ENCODE peak calls at places on chromosomes 7 and 10, in six cellular contexts. H, R, V, J, P and S are unnamed samples.

GRCh38 chr7:54712777-54713176 is 46.2 kb downstream of the SEC61G start:
- DNase-seq in P (no peak), H (no peak), J (no peak), R (no peak), V (peak; percentile 35), S (no peak)

GRCh38 chr7:20647051-20647450 is 31.6 kb downstream of the ABCB5 start:
- DNase-seq in J (no peak), R (no peak), H (peak; percentile 79), V (no peak), P (no peak), S (no peak)

GRCh38 chr10:33523236-33523792 is 188.8 kb upstream of the NRP1 start:
- DNase-seq in R (no peak), P (no peak), J (peak; percentile 32), H (no peak), V (no peak), S (no peak)

GRCh38 chr10:71084061-71084817 is 128.1 kb upstream of the UNC5B start:
- DNase-seq in H (no peak), J (no peak), R (peak; percentile 4), V (no peak), P (no peak), S (no peak)

GRCh38 chr7:76262683-76263402 is 39.6 kb upstream of the HSPB1 start:
- DNase-seq in J (no peak), H (peak; percentile 16), R (peak; percentile 65), P (no peak), V (peak; percentile 48), S (peak; percentile 64)

GRCh38 chr7:5177060-5177459 is 13.0 kb upstream of the WIPI2 start:
- DNase-seq in H (peak; percentile 64), V (peak; percentile 74), R (no peak), P (peak; percentile 60), J (peak; percentile 78), S (no peak)

GRCh38 chr10:33735463-33735862 is 401.0 kb upstream of the NRP1 start:
- DNase-seq in R (no peak), J (no peak), V (peak; percentile 9), H (no peak), P (no peak), S (no peak)

GRCh38 chr10:78905015-78905939 is 163.5 kb upstream of the ZMIZ1 start:
- DNase-seq in P (no peak), V (no peak), R (no peak), H (no peak), J (no peak), S (no peak)

GRCh38 chr10:78920011-78920410 is 148.8 kb upstream of the ZMIZ1 start:
- DNase-seq in R (no peak), J (no peak), H (no peak), P (no peak), V (no peak), S (no peak)

GRCh38 chr10:43817368-43817767 is 168.7 kb upstream of the ZNF32 start:
- DNase-seq in H (no peak), V (peak; percentile 91), R (no peak), P (no peak), J (no peak), S (no peak)

GRCh38 chr7:37416739-37417474 is 31.8 kb downstream of the ELMO1 start:
- DNase-seq in P (no peak), H (no peak), R (no peak), V (no peak), J (no peak), S (no peak)

GRCh38 chr10:13707156-13707881 is 120.6 kb downstream of the PRPF18 start:
- DNase-seq in J (peak; percentile 86), R (peak; percentile 55), P (peak; percentile 58), V (peak; percentile 87), H (peak; percentile 95), S (peak; percentile 42)

GRCh38 chr7:120064565-120064964 is 208.4 kb upstream of the KCND2 start:
- DNase-seq in V (peak; percentile 46), J (no peak), H (no peak), P (no peak), R (peak; percentile 11), S (no peak)

GRCh38 chr10:51085204-51085603 is 10.9 kb downstream of the PRKG1 start:
- DNase-seq in P (no peak), J (no peak), V (no peak), H (no peak), R (no peak), S (no peak)

GRCh38 chr10:51079766-51080165 is 5.5 kb downstream of the PRKG1 start:
- DNase-seq in P (no peak), V (no peak), R (no peak), H (no peak), J (no peak), S (no peak)

GRCh38 chr10:51086695-51087094 is 12.4 kb downstream of the PRKG1 start:
- DNase-seq in V (no peak), H (no peak), R (no peak), P (no peak), J (no peak), S (no peak)

GRCh38 chr10:51082857-51083256 is 8.6 kb downstream of the PRKG1 start:
- DNase-seq in R (no peak), H (no peak), P (no peak), J (no peak), V (no peak), S (no peak)

DNA sequence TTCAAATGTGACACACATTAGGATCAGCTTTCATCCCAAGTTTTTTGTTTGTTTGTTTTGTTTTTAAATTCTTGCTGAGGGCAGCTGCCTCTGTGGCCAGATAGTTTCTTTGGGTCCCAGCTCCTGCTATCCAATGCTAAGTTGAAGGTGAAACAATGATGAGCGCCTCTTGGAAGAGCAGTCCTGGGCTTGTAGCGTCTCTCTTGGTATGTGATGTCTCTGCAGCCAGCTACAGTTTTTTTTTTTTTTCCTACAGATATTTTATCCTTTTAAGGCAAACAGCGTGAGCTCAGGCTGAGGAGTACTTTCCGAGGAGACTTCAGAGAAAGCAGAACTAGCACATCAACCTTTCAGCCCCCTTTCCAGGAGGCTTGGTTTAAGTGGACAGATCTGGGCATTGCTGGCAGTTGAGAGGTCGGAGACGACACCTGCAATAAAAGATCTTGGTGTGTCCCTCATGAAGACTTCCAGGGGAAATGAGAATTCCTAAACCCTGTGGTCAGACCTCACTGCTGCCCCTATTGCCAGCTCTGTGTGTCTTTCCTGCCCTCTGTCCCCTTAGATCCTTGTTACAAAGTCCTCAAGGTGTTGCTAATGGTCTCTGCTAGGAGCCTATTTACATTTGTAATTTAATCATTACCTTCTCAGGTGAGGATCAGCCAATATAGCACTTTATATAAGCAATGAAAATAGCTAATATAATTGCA is 9.1 kb downstream of the PRKG1 start:
- DNase-seq in V (no peak), H (no peak), P (no peak), J (no peak), R (no peak), S (no peak)
- TF ChIP-seq CTCF in V (no peak), H (no peak), P (no peak), J (no peak), R (no peak), S (no peak)

DNA sequence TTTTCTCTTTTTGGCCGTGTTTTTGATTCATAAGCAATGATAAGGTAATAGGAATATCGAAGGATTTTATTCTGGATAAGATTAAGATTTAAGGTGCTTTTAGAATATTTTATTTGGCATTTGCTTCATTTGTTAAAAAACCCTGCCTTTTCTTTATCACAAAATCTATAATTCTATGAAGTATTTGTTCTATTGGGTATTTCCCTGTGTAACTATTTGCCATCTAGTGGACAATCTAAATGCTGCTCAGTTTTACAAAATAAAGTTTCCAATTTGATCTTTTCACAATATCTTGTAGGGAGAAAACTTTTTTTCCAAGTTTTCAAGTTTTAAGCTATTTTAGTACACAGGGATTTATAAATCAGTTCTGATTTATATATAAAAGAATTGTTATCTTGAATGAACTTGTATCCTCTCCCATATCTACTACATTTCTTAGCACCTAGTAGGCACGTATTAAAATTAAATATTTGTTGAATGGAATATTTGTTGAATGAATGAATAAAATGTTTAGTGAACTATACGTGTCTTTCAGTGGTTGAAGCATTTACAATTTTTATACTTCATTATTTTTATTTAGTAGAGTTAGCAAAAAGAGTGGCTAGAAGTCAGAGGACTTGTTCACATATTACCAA is 26.5 kb downstream of the ANKRD7 start:
- DNase-seq in H (no peak), P (no peak), V (no peak), R (no peak), J (no peak), S (no peak)
- TF ChIP-seq CTCF in H (peak; percentile 39), P (no peak), V (peak; percentile 30), R (peak; percentile 7), J (no peak), S (peak; percentile 8)

GRCh38 chr7:136138991-136139390 is 161.8 kb upstream of the MTPN start:
- DNase-seq in P (no peak), H (no peak), J (no peak), R (no peak), V (no peak), S (no peak)

GRCh38 chr7:136136906-136137305 is 159.7 kb upstream of the MTPN start:
- DNase-seq in H (no peak), V (no peak), R (no peak), J (no peak), P (no peak), S (no peak)

GRCh38 chr7:136130819-136131637 is 153.9 kb upstream of the MTPN start:
- DNase-seq in P (no peak), H (no peak), R (no peak), V (no peak), J (no peak), S (no peak)

GRCh38 chr7:136133491-136133990 is 156.4 kb upstream of the MTPN start:
- DNase-seq in R (no peak), H (peak; percentile 75), V (peak; percentile 21), P (no peak), J (no peak), S (no peak)

DNA sequence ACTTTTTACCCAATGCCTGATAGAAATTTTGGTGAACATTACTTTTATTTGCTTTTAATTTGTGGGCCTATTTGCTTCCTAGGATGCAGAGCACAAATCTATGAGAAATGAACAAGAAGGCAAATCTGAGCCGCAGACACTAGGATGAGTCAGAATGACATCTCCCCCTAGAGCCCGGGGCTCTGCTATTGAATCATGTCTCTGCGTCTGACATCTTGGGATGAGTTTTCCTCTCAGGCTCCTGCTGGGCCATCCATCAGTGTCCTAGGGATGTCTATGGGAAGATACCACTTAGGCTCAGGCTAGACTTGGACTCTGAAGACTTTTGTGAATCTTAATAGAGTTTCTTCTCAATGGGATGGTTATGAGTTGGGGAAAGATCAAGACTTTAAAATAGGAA is 157.3 kb upstream of the MTPN start:
- DNase-seq in V (peak; percentile 9), H (no peak), R (no peak), J (no peak), P (no peak), S (no peak)
- TF ChIP-seq CTCF in V (peak; percentile 1), H (no peak), R (no peak), J (no peak), P (no peak), S (no peak)

GRCh38 chr10:64277536-64277935 is 756.3 kb downstream of the REEP3 start:
- DNase-seq in V (no peak), H (no peak), R (no peak), J (no peak), P (no peak), S (no peak)

GRCh38 chr10:64271508-64271907 is 750.3 kb downstream of the REEP3 start:
- DNase-seq in J (no peak), V (no peak), R (no peak), P (no peak), H (no peak), S (no peak)

GRCh38 chr10:64275774-64276173 is 754.6 kb downstream of the REEP3 start:
- DNase-seq in H (no peak), V (no peak), J (no peak), P (no peak), R (no peak), S (no peak)

DNA sequence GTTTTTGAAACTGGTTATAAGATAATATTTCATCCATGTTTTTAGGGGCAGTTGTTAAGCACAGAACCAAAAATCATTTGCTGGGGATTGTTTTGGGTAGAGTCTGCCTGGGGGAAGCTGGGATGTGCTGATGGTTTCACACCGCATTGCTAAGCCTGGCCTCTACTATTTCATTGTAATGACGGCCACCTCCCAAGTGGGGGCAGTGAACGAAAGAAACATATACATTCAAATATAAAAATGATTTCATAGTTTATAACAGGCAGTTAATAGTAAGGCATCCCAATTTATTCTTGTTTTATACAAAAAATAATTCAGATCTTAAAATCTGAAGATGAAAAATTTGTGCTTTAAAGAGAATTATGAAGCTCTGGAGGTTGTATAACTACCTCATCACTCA is 750.8 kb downstream of the REEP3 start:
- DNase-seq in J (no peak), R (no peak), V (no peak), H (no peak), P (no peak), S (no peak)
- TF ChIP-seq CTCF in J (no peak), R (peak; percentile 21), V (no peak), H (peak; percentile 12), P (no peak), S (no peak)